ENCODE peak calls at places on chromosome 15, in eight cellular contexts. R, F, S, A, M, E, D and T are unnamed samples.
A peak's percentile ranks its signal among the peaks of the same experiment; 100 is the strongest.

GRCh38 chr15:83310521-83311456 is 26.3 kb upstream of the BNC1 start:
- DNase-seq in R (no peak), F (no peak), S (no peak), A (no peak), M (no peak), E (no peak), D (no peak), T (no peak)

GRCh38 chr15:77634266-77634962 is 1.7 kb upstream of the LINGO1 start:
- DNase-seq in R (peak; percentile 53), F (peak; percentile 88), S (peak; percentile 25), A (peak; percentile 73), M (peak; percentile 85), E (peak; percentile 13), D (peak; percentile 58), T (peak; percentile 22)

GRCh38 chr15:101710806-101711205 is 13.5 kb downstream of the TARS3 start:
- DNase-seq in R (no peak), F (no peak), S (no peak), A (no peak), M (no peak), E (no peak), D (no peak), T (no peak)

GRCh38 chr15:25807063-25807462 is 56.1 kb downstream of the ATP10A start:
- DNase-seq in R (no peak), F (no peak), S (no peak), A (no peak), M (no peak), E (no peak), D (no peak), T (no peak)

GRCh38 chr15:91908401-91908800 is 54.9 kb downstream of the SLCO3A1 start:
- DNase-seq in R (no peak), F (no peak), S (no peak), A (no peak), M (no peak), E (peak; percentile 38), D (peak; percentile 73), T (no peak)

GRCh38 chr15:44554934-44555723 is 18.2 kb downstream of the EIF3J start:
- DNase-seq in R (no peak), F (no peak), S (no peak), A (no peak), M (no peak), E (no peak), D (no peak), T (no peak)

GRCh38 chr15:99433026-99433756 is 132.6 kb upstream of the MEF2A start:
- DNase-seq in R (no peak), F (no peak), S (no peak), A (peak; percentile 70), M (no peak), E (no peak), D (peak; percentile 44), T (no peak)

GRCh38 chr15:67244966-67245478 is 9.4 kb downstream of the AAGAB start:
- DNase-seq in R (no peak), F (no peak), S (no peak), A (no peak), M (no peak), E (peak; percentile 70), D (peak; percentile 85), T (no peak)

GRCh38 chr15:36185438-36185837 is 394.0 kb upstream of the CDIN1 start:
- DNase-seq in R (no peak), F (no peak), S (no peak), A (no peak), M (no peak), E (no peak), D (peak; percentile 11), T (no peak)

GRCh38 chr15:77409259-77410156 is 10.4 kb downstream of the PEAK1 start:
- DNase-seq in R (no peak), F (no peak), S (no peak), A (no peak), M (no peak), E (no peak), D (no peak), T (no peak)

GRCh38 chr15:45274636-45275035 is 22.6 kb downstream of the SLC28A2 start:
- DNase-seq in R (no peak), F (no peak), S (no peak), A (no peak), M (no peak), E (no peak), D (no peak), T (no peak)

GRCh38 chr15:60589253-60589652 is 110.3 kb upstream of the ICE2 start:
- DNase-seq in R (no peak), F (no peak), S (no peak), A (no peak), M (no peak), E (no peak), D (no peak), T (no peak)

GRCh38 chr15:73333001-73333400 is 35.8 kb downstream of the HCN4 start:
- DNase-seq in R (no peak), F (no peak), S (no peak), A (no peak), M (no peak), E (no peak), D (no peak), T (no peak)

GRCh38 chr15:96428742-96429141 is 98.2 kb downstream of the NR2F2 start:
- DNase-seq in R (no peak), F (no peak), S (no peak), A (no peak), M (no peak), E (peak; percentile 89), D (peak; percentile 97), T (no peak)

GRCh38 chr15:34514251-34514760 is 69.1 kb downstream of the GOLGA8B start:
- DNase-seq in R (no peak), F (peak; percentile 26), S (no peak), A (peak; percentile 26), M (no peak), E (no peak), D (no peak), T (no peak)

GRCh38 chr15:50803479-50803878 is 38.0 kb upstream of the SPPL2A start:
- DNase-seq in R (no peak), F (no peak), S (no peak), A (no peak), M (no peak), E (no peak), D (no peak), T (no peak)

GRCh38 chr15:98755138-98755537 is 106.8 kb downstream of the IGF1R start:
- DNase-seq in R (no peak), F (no peak), S (no peak), A (no peak), M (no peak), E (no peak), D (peak; percentile 51), T (no peak)

GRCh38 chr15:34610388-34610787 is 26.9 kb upstream of the GOLGA8B start:
- DNase-seq in R (no peak), F (no peak), S (no peak), A (no peak), M (no peak), E (peak; percentile 6), D (peak; percentile 30), T (peak; percentile 11)

GRCh38 chr15:92749172-92749571 is 93.6 kb upstream of the FAM174B start:
- DNase-seq in R (no peak), F (no peak), S (no peak), A (no peak), M (no peak), E (no peak), D (no peak), T (no peak)

GRCh38 chr15:74835312-74835823 is 7.6 kb downstream of the ULK3 start:
- DNase-seq in R (no peak), F (peak; percentile 89), S (peak; percentile 18), A (peak; percentile 63), M (peak; percentile 49), E (peak; percentile 27), D (peak; percentile 52), T (peak; percentile 68)

GRCh38 chr15:30038667-30039523 is 43.9 kb upstream of the GOLGA8J start:
- DNase-seq in R (no peak), F (no peak), S (no peak), A (peak; percentile 19), M (peak; percentile 60), E (no peak), D (no peak), T (no peak)

GRCh38 chr15:101411588-101411987 is 77.9 kb downstream of the PCSK6 start:
- DNase-seq in R (no peak), F (no peak), S (no peak), A (no peak), M (no peak), E (no peak), D (no peak), T (no peak)

GRCh38 chr15:40367673-40368611 is 9.9 kb downstream of the DISP2 start:
- DNase-seq in R (peak; percentile 64), F (peak; percentile 88), S (peak; percentile 81), A (peak; percentile 89), M (peak; percentile 73), E (peak; percentile 64), D (peak; percentile 81), T (peak; percentile 72)

GRCh38 chr15:61124195-61124594 is 104.9 kb downstream of the RORA start:
- DNase-seq in R (no peak), F (no peak), S (no peak), A (no peak), M (no peak), E (no peak), D (no peak), T (no peak)

GRCh38 chr15:60376677-60377095 is 21.1 kb downstream of the ANXA2 start:
- DNase-seq in R (no peak), F (no peak), S (no peak), A (no peak), M (no peak), E (no peak), D (peak; percentile 73), T (no peak)

GRCh38 chr15:86316699-86317378 is 237.2 kb downstream of the AGBL1 start:
- DNase-seq in R (no peak), F (peak; percentile 6), S (no peak), A (no peak), M (no peak), E (no peak), D (no peak), T (no peak)

GRCh38 chr15:99435138-99435695 is 130.6 kb upstream of the MEF2A start:
- DNase-seq in R (peak; percentile 46), F (no peak), S (no peak), A (no peak), M (no peak), E (no peak), D (no peak), T (no peak)

GRCh38 chr15:86863226-86863915 is 783.7 kb downstream of the AGBL1 start:
- DNase-seq in R (no peak), F (no peak), S (no peak), A (no peak), M (no peak), E (peak; percentile 96), D (peak; percentile 0), T (no peak)

GRCh38 chr15:75636026-75636425 is 4.0 kb downstream of the IMP3 start:
- DNase-seq in R (no peak), F (no peak), S (no peak), A (no peak), M (no peak), E (no peak), D (no peak), T (no peak)

GRCh38 chr15:58678683-58679082 is 70.8 kb downstream of the ADAM10 start:
- DNase-seq in R (no peak), F (no peak), S (no peak), A (no peak), M (no peak), E (no peak), D (peak; percentile 17), T (no peak)

GRCh38 chr15:70266412-70267089 is 168.8 kb upstream of the TLE3 start:
- DNase-seq in R (no peak), F (no peak), S (no peak), A (peak; percentile 87), M (peak; percentile 51), E (peak; percentile 15), D (peak; percentile 82), T (no peak)

GRCh38 chr15:67358812-67359211 is 104.2 kb downstream of the IQCH start:
- DNase-seq in R (no peak), F (no peak), S (no peak), A (no peak), M (no peak), E (no peak), D (no peak), T (no peak)

GRCh38 chr15:31321418-31321817 is 5.2 kb upstream of the KLF13 start:
- DNase-seq in R (no peak), F (no peak), S (no peak), A (no peak), M (no peak), E (no peak), D (no peak), T (no peak)

GRCh38 chr15:101137312-101137940 is 114.4 kb downstream of the CHSY1 start:
- DNase-seq in R (no peak), F (no peak), S (no peak), A (no peak), M (peak; percentile 20), E (no peak), D (no peak), T (no peak)